ENCODE peak calls at places on chromosomes 13 and 19, in five cellular contexts. F, U, H, C and W are unnamed samples.

GRCh38 chr19:52397310-52398090 is at the start of gene ZNF528:
- DNase-seq in F (peak), U (peak), H (peak), C (peak), W (peak)

GRCh38 chr13:95300625-95301134 is 571 bp downstream of the ABCC4 start:
- DNase-seq in F (no peak), U (no peak), H (peak), C (peak), W (peak)

GRCh38 chr19:38852231-38853044 is 2.7 kb upstream of the HNRNPL start:
- DNase-seq in F (peak), U (peak), H (peak), C (peak), W (peak)

GRCh38 chr13:101499406-101499805 is 46.9 kb downstream of the ITGBL1 start:
- DNase-seq in F (no peak), U (no peak), H (no peak), C (peak), W (no peak)

GRCh38 chr13:73228546-73228945 is 169.7 kb downstream of the KLF5 start:
- DNase-seq in F (no peak), U (no peak), H (no peak), C (peak), W (no peak)

GRCh38 chr13:79451500-79451962 is 29.4 kb upstream of the NDFIP2 start:
- DNase-seq in F (no peak), U (no peak), H (no peak), C (peak), W (no peak)

GRCh38 chr13:76406243-76406642 is 480.0 kb downstream of the KCTD12 start:
- DNase-seq in F (no peak), U (no peak), H (no peak), C (no peak), W (no peak)

GRCh38 chr19:2607712-2608601 is 94.5 kb downstream of the GNG7 start:
- DNase-seq in F (no peak), U (no peak), H (no peak), C (no peak), W (no peak)

GRCh38 chr19:13492128-13492527 is 14.2 kb downstream of the CACNA1A start:
- DNase-seq in F (no peak), U (no peak), H (no peak), C (peak), W (no peak)

GRCh38 chr13:99265162-99265822 is 7.1 kb upstream of the GPR18 start:
- DNase-seq in F (no peak), U (no peak), H (no peak), C (no peak), W (no peak)

GRCh38 chr13:111361046-111361872 is 40.8 kb downstream of the TEX29 start:
- DNase-seq in F (no peak), U (no peak), H (no peak), C (no peak), W (no peak)

GRCh38 chr19:38224014-38224862 is at the start of gene DPF1:
- DNase-seq in F (no peak), U (no peak), H (no peak), C (peak), W (no peak)

GRCh38 chr19:29524201-29524911 is 1.4 kb upstream of the VSTM2B start:
- DNase-seq in F (no peak), U (no peak), H (no peak), C (no peak), W (no peak)

GRCh38 chr13:49315036-49315565 is 67.4 kb downstream of the CDADC1 start:
- DNase-seq in F (no peak), U (no peak), H (no peak), C (peak), W (no peak)

GRCh38 chr19:41701401-41702075 is 6.9 kb upstream of the CEACAM5 start:
- DNase-seq in F (no peak), U (no peak), H (no peak), C (no peak), W (no peak)

GRCh38 chr13:64937302-64937701 is 2292.8 kb downstream of the PCDH9 start:
- DNase-seq in F (no peak), U (no peak), H (no peak), C (no peak), W (no peak)

GRCh38 chr19:36891768-36892357 is 24.2 kb downstream of the ZNF829 start:
- DNase-seq in F (no peak), U (no peak), H (no peak), C (no peak), W (no peak)

GRCh38 chr19:42281175-42282035 is 12.4 kb downstream of the CIC start:
- DNase-seq in F (peak), U (peak), H (peak), C (peak), W (peak)

GRCh38 chr19:46886546-46887239 is 25.9 kb downstream of the ARHGAP35 start:
- DNase-seq in F (no peak), U (no peak), H (no peak), C (peak), W (no peak)

GRCh38 chr19:51123381-51124186 is 1.1 kb upstream of the SIGLEC9 start:
- DNase-seq in F (no peak), U (no peak), H (peak), C (no peak), W (no peak)

GRCh38 chr13:39296193-39296592 is 257.9 kb downstream of the NHLRC3 start:
- DNase-seq in F (no peak), U (no peak), H (no peak), C (no peak), W (no peak)

GRCh38 chr13:83162493-83162892 is 719.8 kb downstream of the SLITRK1 start:
- DNase-seq in F (no peak), U (no peak), H (no peak), C (peak), W (no peak)

GRCh38 chr19:906480-906879 is 6.5 kb downstream of the R3HDM4 start:
- DNase-seq in F (no peak), U (no peak), H (no peak), C (no peak), W (no peak)

GRCh38 chr13:97344250-97345175 is 89.5 kb upstream of the RAP2A start:
- DNase-seq in F (peak), U (peak), H (peak), C (peak), W (peak)

GRCh38 chr13:79901336-79901735 is 420.4 kb downstream of the NDFIP2 start:
- DNase-seq in F (no peak), U (no peak), H (no peak), C (peak), W (no peak)

GRCh38 chr19:42255766-42256750 is 1.1 kb upstream of the ERF start:
- DNase-seq in F (no peak), U (peak), H (peak), C (peak), W (peak)

GRCh38 chr13:42348576-42348975 is 76.6 kb downstream of the AKAP11 start:
- DNase-seq in F (no peak), U (no peak), H (no peak), C (no peak), W (no peak)

GRCh38 chr13:51781246-51782022 is 22.5 kb downstream of the DHRS12 start:
- DNase-seq in F (no peak), U (no peak), H (no peak), C (peak), W (no peak)
- H3K4me3 ChIP-seq in F (no peak), U (no peak), H (no peak), C (no peak), W (no peak)

GRCh38 chr19:44777715-44778347 is at the start of gene CBLC:
- DNase-seq in F (no peak), U (peak), H (peak), C (no peak), W (no peak)
- TF ChIP-seq POLR2A in F (no peak), U (peak), H (no peak), C (no peak), W (no peak)

GRCh38 chr19:55377356-55378131 is 918 bp downstream of the TMEM190 start:
- DNase-seq in F (no peak), U (no peak), H (no peak), C (no peak), W (no peak)

GRCh38 chr19:55372316-55373081 is 2.2 kb upstream of the IL11 start:
- DNase-seq in F (no peak), U (no peak), H (no peak), C (peak), W (no peak)

GRCh38 chr19:55373318-55373992 is 3.2 kb upstream of the TMEM190 start:
- DNase-seq in F (no peak), U (no peak), H (no peak), C (no peak), W (no peak)

GRCh38 chr19:55376381-55376933 is at the start of gene TMEM190:
- DNase-seq in F (no peak), U (no peak), H (no peak), C (no peak), W (no peak)

GRCh38 chr19:55373993-55374757 is 2.5 kb upstream of the TMEM190 start:
- DNase-seq in F (no peak), U (no peak), H (no peak), C (peak), W (no peak)
- H3K4me3 ChIP-seq in F (peak), U (no peak), H (no peak), C (no peak), W (no peak)

GRCh38 chr19:16071072-16071691 is 5.1 kb upstream of the TPM4 start:
- DNase-seq in F (no peak), U (peak), H (no peak), C (no peak), W (no peak)

GRCh38 chr19:16069813-16070365 is 6.4 kb upstream of the TPM4 start:
- DNase-seq in F (no peak), U (no peak), H (no peak), C (no peak), W (no peak)

GRCh38 chr19:16073481-16073880 is 2.8 kb upstream of the TPM4 start:
- DNase-seq in F (no peak), U (peak), H (no peak), C (no peak), W (no peak)

GRCh38 chr19:16068696-16069259 is 7.5 kb upstream of the TPM4 start:
- DNase-seq in F (no peak), U (no peak), H (no peak), C (no peak), W (no peak)

GRCh38 chr19:16070366-16070990 is 5.8 kb upstream of the TPM4 start:
- DNase-seq in F (no peak), U (peak), H (peak), C (no peak), W (no peak)
- TF ChIP-seq POLR2A in F (no peak), U (peak), H (no peak), C (no peak), W (no peak)

GRCh38 chr19:5071579-5071978 is 102.7 kb downstream of the KDM4B start:
- DNase-seq in F (no peak), U (no peak), H (no peak), C (no peak), W (no peak)
- H3K4me3 ChIP-seq in F (no peak), U (no peak), H (no peak), C (no peak), W (no peak)

GRCh38 chr13:87952377-87952776 is 281.2 kb downstream of the SLITRK5 start:
- DNase-seq in F (no peak), U (no peak), H (no peak), C (no peak), W (no peak)

GRCh38 chr13:87954116-87954515 is 282.9 kb downstream of the SLITRK5 start:
- DNase-seq in F (no peak), U (no peak), H (no peak), C (no peak), W (no peak)

GRCh38 chr13:87953381-87953780 is 282.2 kb downstream of the SLITRK5 start:
- DNase-seq in F (no peak), U (no peak), H (no peak), C (no peak), W (no peak)
- TF ChIP-seq POLR2A in F (no peak), U (no peak), H (no peak), C (no peak), W (no peak)

GRCh38 chr13:23322353-23323336 is 110.9 kb downstream of the SACS start:
- DNase-seq in F (no peak), U (no peak), H (no peak), C (peak), W (no peak)
- H3K4me3 ChIP-seq in F (no peak), U (no peak), H (no peak), C (no peak), W (no peak)

DNA sequence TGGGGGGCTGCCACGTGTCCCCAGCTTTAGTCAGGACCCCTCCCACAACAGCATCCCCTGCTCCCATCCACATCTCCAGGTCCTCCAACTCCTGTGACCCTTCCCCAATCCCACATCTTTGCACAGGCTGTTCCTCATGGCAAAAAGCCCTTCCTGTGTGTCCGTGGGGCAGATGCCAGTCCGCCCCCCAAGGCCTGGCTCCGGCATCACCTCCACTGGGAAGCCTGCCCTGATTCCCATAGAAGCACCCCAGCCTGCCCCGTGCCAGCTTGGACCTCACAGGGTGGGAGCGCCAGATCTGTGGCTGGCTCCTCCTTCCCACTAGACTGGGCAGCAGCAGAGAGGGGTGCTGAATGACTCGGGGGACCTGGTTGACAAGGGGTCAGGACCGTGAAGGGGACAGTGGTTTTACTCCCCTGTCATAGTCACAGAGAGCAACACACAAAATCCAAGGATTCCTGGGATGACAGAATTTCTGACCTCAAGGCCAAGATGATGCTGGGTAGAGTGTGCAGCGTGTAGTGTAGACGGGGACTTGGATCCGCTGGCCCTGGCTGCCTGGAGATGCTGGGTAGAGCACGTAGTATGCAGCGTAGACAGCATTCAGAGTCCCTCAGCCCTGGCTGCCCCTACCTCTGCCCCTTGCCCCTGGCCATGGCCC is 13.3 kb downstream of the KLF2 start:
- DNase-seq in F (no peak), U (no peak), H (no peak), C (no peak), W (no peak)
- TF ChIP-seq POLR2A in F (no peak), U (no peak), H (no peak), C (no peak), W (no peak)